ENCODE peak calls at places on chromosome 12, in six cellular contexts. J is GM12891, X is K562, G is HepG2, N is GM12878, R is H1. K is an unnamed sample.

GRCh38 chr12:103833891-103834290 is 7.1 kb downstream of the NT5DC3 start:
- DNase-seq in J (no peak), X (no peak), G (no peak), N (no peak), R (peak; percentile 10), K (no peak)

GRCh38 chr12:124480469-124481256 is 86.7 kb downstream of the NCOR2 start:
- DNase-seq in J (peak; percentile 84), X (peak; percentile 36), G (peak; percentile 71), N (peak; percentile 84), R (no peak), K (peak; percentile 82)

GRCh38 chr12:122116707-122117535 is 38.4 kb downstream of the MLXIP start:
- DNase-seq in J (no peak), X (no peak), G (no peak), N (no peak), R (no peak), K (no peak)

GRCh38 chr12:103994235-103994634 is 28.6 kb downstream of the TDG start:
- DNase-seq in J (no peak), X (no peak), G (no peak), N (no peak), R (no peak), K (no peak)

GRCh38 chr12:103679771-103680170 is 92.7 kb downstream of the STAB2 start:
- DNase-seq in J (no peak), X (no peak), G (no peak), N (no peak), R (no peak), K (no peak)

GRCh38 chr12:108821407-108822397 is 35.7 kb downstream of the SSH1 start:
- DNase-seq in J (no peak), X (peak; percentile 32), G (no peak), N (no peak), R (no peak), K (no peak)

GRCh38 chr12:34604227-34604626 is 581.9 kb downstream of the ALG10 start:
- DNase-seq in J (no peak), X (no peak), G (no peak), N (no peak), R (no peak), K (no peak)

GRCh38 chr12:103331643-103332042 is 164.1 kb downstream of the C12orf42 start:
- DNase-seq in J (no peak), X (no peak), G (no peak), N (no peak), R (no peak), K (no peak)

GRCh38 chr12:45878630-45879255 is 111.6 kb downstream of the SCAF11 start:
- DNase-seq in J (no peak), X (no peak), G (no peak), N (no peak), R (no peak), K (no peak)

GRCh38 chr12:63944036-63944579 is 99.6 kb downstream of the SRGAP1 start:
- DNase-seq in J (no peak), X (no peak), G (no peak), N (no peak), R (no peak), K (no peak)

GRCh38 chr12:99767809-99768208 is 120.3 kb downstream of the GARIN6 start:
- DNase-seq in J (no peak), X (no peak), G (no peak), N (no peak), R (no peak), K (no peak)

GRCh38 chr12:109937371-109937770 is 37.3 kb downstream of the TCHP start:
- DNase-seq in J (no peak), X (no peak), G (no peak), N (no peak), R (no peak), K (no peak)

GRCh38 chr12:106179086-106179485 is 40.3 kb upstream of the NUAK1 start:
- DNase-seq in J (no peak), X (no peak), G (peak; percentile 38), N (no peak), R (no peak), K (no peak)

GRCh38 chr12:86774841-86775386 is 518.7 kb upstream of the MGAT4C start:
- DNase-seq in J (no peak), X (no peak), G (no peak), N (no peak), R (no peak), K (no peak)
- TF ChIP-seq TAF1 in J (no peak), X (no peak), G (no peak), N (no peak), R (no peak), K (no peak)

GRCh38 chr12:53418221-53418620 is 5.4 kb upstream of the AMHR2 start:
- DNase-seq in J (no peak), X (no peak), G (no peak), N (no peak), R (no peak), K (no peak)
- TF ChIP-seq POLR2A in J (no peak), X (no peak), G (no peak), N (no peak), R (no peak), K (no peak)

DNA sequence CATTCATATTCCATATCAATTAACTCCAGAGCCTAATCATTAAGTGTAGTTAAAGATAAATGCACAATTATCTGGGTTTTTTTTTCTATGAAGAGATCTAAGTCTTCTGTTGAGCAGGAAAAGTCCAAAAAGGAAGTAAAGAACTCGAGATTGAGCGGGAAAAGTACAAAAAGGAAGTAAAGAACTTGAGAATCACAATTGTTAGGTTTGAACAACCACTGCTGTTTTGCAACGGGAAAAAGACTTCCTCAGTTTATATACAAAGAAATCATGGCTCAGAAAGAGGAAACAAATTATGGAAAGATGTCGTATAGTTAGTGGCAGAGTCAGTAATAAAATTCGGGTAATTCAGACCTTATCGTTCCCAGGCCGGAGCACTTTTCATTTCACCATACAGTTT is 63.3 kb downstream of the PPP1R12A start:
- DNase-seq in J (no peak), X (no peak), G (no peak), N (no peak), R (no peak), K (no peak)
- TF ChIP-seq POLR2AphosphoS5 in J (no peak), X (no peak), G (no peak), N (no peak), R (no peak), K (no peak)

DNA sequence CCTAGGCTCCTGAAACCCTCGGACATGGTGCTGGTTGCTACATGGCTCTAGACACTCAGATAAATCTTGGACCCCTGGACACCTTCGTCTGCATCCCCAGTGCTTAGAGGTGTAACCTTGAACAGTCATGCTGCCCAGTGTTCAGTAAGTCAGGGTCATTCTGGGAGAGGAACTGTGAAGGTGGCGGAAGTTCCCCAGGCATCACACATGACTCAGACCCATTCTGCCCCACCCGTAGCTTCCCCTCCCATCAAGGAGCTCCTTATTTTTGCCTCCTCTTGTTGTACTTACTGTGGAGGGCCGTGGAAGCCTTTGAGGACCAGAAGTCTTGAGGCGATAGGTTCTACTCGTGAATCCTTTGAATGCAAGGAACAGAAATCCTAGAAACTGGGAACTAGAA is 18.1 kb upstream of the SSPN start:
- DNase-seq in J (no peak), X (no peak), G (no peak), N (no peak), R (no peak), K (no peak)
- TF ChIP-seq TAF1 in J (no peak), X (no peak), G (no peak), N (no peak), R (no peak), K (no peak)